ENCODE peak calls at places on chromosome 6, in seven cellular contexts. Q is cardiac muscle cell; R is naive thymus-derived CD8-positive, alpha-beta T cell; G is left cardiac atrium; Y is fibroblast of pulmonary artery; O is GM06990; H is GM20000. S is an unnamed sample.

GRCh38 chr6:116763048-116763447 is 2.5 kb downstream of the FAM162B start:
- DNase-seq in H (no peak), G (no peak), R (no peak), Q (no peak), O (no peak), Y (no peak), S (no peak)

GRCh38 chr6:101393291-101394251 is at the start of gene GRIK2:
- DNase-seq in R (no peak), Q (peak), G (peak), H (no peak), O (no peak), Y (peak), S (peak)

GRCh38 chr6:106411034-106411433 is 50.5 kb downstream of the CRYBG1 start:
- DNase-seq in O (no peak), G (no peak), Q (no peak), Y (no peak), R (no peak), H (no peak), S (peak)

GRCh38 chr6:146657432-146657831 is 58.7 kb downstream of the ADGB start:
- DNase-seq in O (no peak), Y (no peak), H (no peak), R (no peak), Q (no peak), G (no peak), S (no peak)

GRCh38 chr6:79384845-79385244 is 150.4 kb upstream of the HMGN3 start:
- DNase-seq in H (no peak), O (no peak), G (no peak), R (no peak), Y (peak), Q (no peak), S (peak)

GRCh38 chr6:106360410-106360988 is at the start of gene CRYBG1:
- DNase-seq in Y (peak), O (peak), Q (peak), R (peak), G (peak), H (peak), S (peak)

GRCh38 chr6:27145731-27146455 is 101.6 kb upstream of the PRSS16 start:
- DNase-seq in R (peak), Y (peak), H (peak), O (peak), G (peak), Q (peak), S (peak)

GRCh38 chr6:145699462-145699861 is 35.9 kb downstream of the EPM2A start:
- DNase-seq in H (no peak), Y (peak), Q (peak), O (no peak), R (no peak), G (no peak), S (no peak)

GRCh38 chr6:87784690-87785089 is 82.7 kb upstream of the AKIRIN2 start:
- DNase-seq in H (no peak), Q (no peak), G (no peak), R (no peak), O (no peak), Y (no peak), S (no peak)

GRCh38 chr6:118299023-118299422 is 249.1 kb upstream of the PLN start:
- DNase-seq in R (no peak), Y (no peak), Q (no peak), G (no peak), O (no peak), H (no peak), S (no peak)

GRCh38 chr6:25499851-25500250 is 152.2 kb upstream of the SCGN start:
- DNase-seq in R (no peak), O (no peak), Q (no peak), H (no peak), G (no peak), Y (no peak), S (peak)

GRCh38 chr6:37182736-37183590 is 13.0 kb downstream of the PIM1 start:
- DNase-seq in G (peak), R (peak), Y (peak), O (peak), Q (peak), H (peak), S (no peak)

GRCh38 chr6:93571341-93571740 is 152.0 kb upstream of the EPHA7 start:
- DNase-seq in O (no peak), R (no peak), Y (no peak), H (no peak), G (no peak), Q (no peak), S (no peak)

GRCh38 chr6:116465246-116465645 is 4.1 kb downstream of the CALHM6 start:
- DNase-seq in Q (no peak), R (no peak), Y (no peak), G (no peak), H (no peak), O (no peak), S (no peak)

GRCh38 chr6:109255946-109256628 is 126.2 kb downstream of the CD164 start:
- DNase-seq in O (no peak), H (no peak), Y (no peak), R (no peak), G (no peak), Q (peak), S (no peak)

GRCh38 chr6:42404494-42404893 is 47.2 kb downstream of the TRERF1 start:
- DNase-seq in R (no peak), Q (peak), G (peak), Y (peak), H (no peak), O (no peak), S (peak)

GRCh38 chr6:25504661-25505060 is 147.4 kb upstream of the SCGN start:
- DNase-seq in Y (no peak), Q (no peak), H (no peak), O (no peak), G (no peak), R (no peak), S (no peak)

GRCh38 chr6:79984261-79984660 is 20.2 kb upstream of the TTK start:
- DNase-seq in R (no peak), Y (peak), G (no peak), H (no peak), Q (peak), O (no peak), S (no peak)

GRCh38 chr6:125268765-125269164 is 33.0 kb downstream of the HDDC2 start:
- DNase-seq in Q (no peak), O (no peak), Y (no peak), H (no peak), R (no peak), G (no peak), S (no peak)

GRCh38 chr6:114151070-114151685 is 180.2 kb upstream of the HDAC2 start:
- DNase-seq in Q (no peak), H (no peak), O (no peak), R (no peak), Y (no peak), G (no peak), S (no peak)

GRCh38 chr6:71887006-71887743 is 825 bp downstream of the RIMS1 start:
- DNase-seq in Y (no peak), G (no peak), R (no peak), Q (peak), H (peak), O (no peak), S (no peak)

GRCh38 chr6:6466967-6467761 is 121.4 kb upstream of the LY86 start:
- DNase-seq in R (no peak), O (no peak), H (no peak), Y (no peak), Q (no peak), G (no peak), S (no peak)

GRCh38 chr6:168968228-168968627 is 285.4 kb downstream of the THBS2 start:
- DNase-seq in Y (peak), H (no peak), O (no peak), G (no peak), R (no peak), Q (peak), S (no peak)

GRCh38 chr6:30684386-30685156 is 1.9 kb downstream of the PPP1R18 start:
- DNase-seq in G (peak), Q (peak), R (peak), Y (peak), H (peak), O (peak), S (no peak)

GRCh38 chr6:100968934-100969333 is 87.8 kb upstream of the ASCC3 start:
- DNase-seq in H (no peak), Q (no peak), G (no peak), R (no peak), O (no peak), Y (no peak), S (no peak)

GRCh38 chr6:32255212-32256153 is 31.6 kb upstream of the NOTCH4 start:
- DNase-seq in Q (peak), R (peak), Y (peak), G (peak), O (peak), H (peak), S (no peak)

GRCh38 chr6:35568967-35569606 is 56.4 kb upstream of the TULP1 start:
- DNase-seq in Y (peak), H (peak), O (peak), G (peak), Q (peak), R (no peak), S (no peak)

GRCh38 chr6:167501831-167502385 is 177.0 kb downstream of the TTLL2 start:
- DNase-seq in G (no peak), H (no peak), O (no peak), R (no peak), Q (peak), Y (peak), S (peak)

GRCh38 chr6:169957351-169957963 is 206.0 kb downstream of the ERMARD start:
- DNase-seq in O (no peak), Q (no peak), R (no peak), G (no peak), H (no peak), Y (no peak), S (no peak)

GRCh38 chr6:93745306-93745705 is 325.9 kb upstream of the EPHA7 start:
- DNase-seq in R (no peak), H (no peak), G (no peak), Q (no peak), O (no peak), Y (no peak), S (no peak)

GRCh38 chr6:48614326-48614725 is 503.3 kb upstream of the PTCHD4 start:
- DNase-seq in O (no peak), R (no peak), H (no peak), G (no peak), Y (no peak), Q (no peak), S (no peak)

GRCh38 chr6:137883400-137883888 is 16.4 kb downstream of the TNFAIP3 start:
- DNase-seq in O (no peak), Q (peak), Y (peak), H (no peak), G (no peak), R (no peak), S (no peak)

GRCh38 chr6:16058188-16058780 is 70.6 kb upstream of the MYLIP start:
- DNase-seq in R (no peak), O (no peak), Y (no peak), G (no peak), Q (no peak), H (no peak), S (no peak)